ENCODE peak calls at places on chromosome X, in ten cellular contexts. One of them, this sample, is unnamed.
A peak's percentile ranks its signal among the peaks of the same experiment; 100 is the strongest.

GRCh38 chrX:129600981-129601424 is 53.8 kb downstream of the APLN start:
- DNase-seq in GM12878: no peak
- DNase-seq in sigmoid colon: no peak
- DNase-seq in A549: peak; percentile 30
- DNase-seq in H1: no peak
- DNase-seq in stomach: no peak
- DNase-seq in ovary: peak; percentile 33
- DNase-seq in transverse colon: no peak
- DNase-seq in tibial nerve: no peak
- DNase-seq in esophagus muscularis mucosa: no peak
- DNase-seq in this sample: no peak

GRCh38 chrX:107731831-107732502 is 43.6 kb downstream of the TSC22D3 start:
- DNase-seq in stomach: peak; percentile 95
- DNase-seq in esophagus muscularis mucosa: peak; percentile 95
- DNase-seq in A549: peak; percentile 33
- DNase-seq in transverse colon: peak; percentile 80
- DNase-seq in tibial nerve: peak; percentile 74
- DNase-seq in sigmoid colon: peak; percentile 97
- DNase-seq in GM12878: no peak
- DNase-seq in ovary: peak; percentile 94
- DNase-seq in H1: no peak
- DNase-seq in this sample: peak; percentile 85

GRCh38 chrX:72121381-72121780 is 10.3 kb downstream of the RTL5 start:
- DNase-seq in H1: no peak
- DNase-seq in ovary: peak; percentile 57
- DNase-seq in A549: no peak
- DNase-seq in transverse colon: peak; percentile 42
- DNase-seq in esophagus muscularis mucosa: no peak
- DNase-seq in tibial nerve: peak; percentile 69
- DNase-seq in stomach: peak; percentile 49
- DNase-seq in GM12878: no peak
- DNase-seq in sigmoid colon: peak; percentile 87
- DNase-seq in this sample: no peak

GRCh38 chrX:9682456-9682855 is 83.2 kb downstream of the GPR143 start:
- DNase-seq in A549: no peak
- DNase-seq in esophagus muscularis mucosa: no peak
- DNase-seq in tibial nerve: peak; percentile 5
- DNase-seq in ovary: peak; percentile 23
- DNase-seq in H1: no peak
- DNase-seq in stomach: no peak
- DNase-seq in transverse colon: peak; percentile 16
- DNase-seq in sigmoid colon: no peak
- DNase-seq in GM12878: no peak
- DNase-seq in this sample: no peak

GRCh38 chrX:154546354-154547244 is at the start of gene G6PD:
- DNase-seq in GM12878: no peak
- DNase-seq in tibial nerve: peak; percentile 43
- DNase-seq in sigmoid colon: no peak
- DNase-seq in stomach: peak; percentile 80
- DNase-seq in A549: peak; percentile 65
- DNase-seq in esophagus muscularis mucosa: no peak
- DNase-seq in H1: no peak
- DNase-seq in transverse colon: peak; percentile 83
- DNase-seq in ovary: peak; percentile 75
- DNase-seq in this sample: no peak

GRCh38 chrX:105424729-105425128 is 204.2 kb upstream of the TEX13A start:
- DNase-seq in esophagus muscularis mucosa: no peak
- DNase-seq in GM12878: no peak
- DNase-seq in ovary: no peak
- DNase-seq in transverse colon: no peak
- DNase-seq in H1: no peak
- DNase-seq in stomach: no peak
- DNase-seq in A549: no peak
- DNase-seq in tibial nerve: no peak
- DNase-seq in sigmoid colon: no peak
- DNase-seq in this sample: no peak

GRCh38 chrX:21978346-21978745 is 37.8 kb downstream of the SMS start:
- DNase-seq in esophagus muscularis mucosa: no peak
- DNase-seq in transverse colon: no peak
- DNase-seq in stomach: no peak
- DNase-seq in A549: no peak
- DNase-seq in tibial nerve: no peak
- DNase-seq in ovary: no peak
- DNase-seq in H1: no peak
- DNase-seq in GM12878: no peak
- DNase-seq in sigmoid colon: no peak
- DNase-seq in this sample: no peak

GRCh38 chrX:45668686-45669443 is 468.2 kb upstream of the DIPK2B start:
- DNase-seq in A549: no peak
- DNase-seq in esophagus muscularis mucosa: no peak
- DNase-seq in transverse colon: no peak
- DNase-seq in H1: no peak
- DNase-seq in ovary: no peak
- DNase-seq in sigmoid colon: no peak
- DNase-seq in stomach: no peak
- DNase-seq in GM12878: no peak
- DNase-seq in tibial nerve: no peak
- DNase-seq in this sample: no peak

GRCh38 chrX:136872091-136872700 is 8.3 kb downstream of the RBMX start:
- DNase-seq in sigmoid colon: no peak
- DNase-seq in H1: no peak
- DNase-seq in GM12878: no peak
- DNase-seq in stomach: no peak
- DNase-seq in transverse colon: no peak
- DNase-seq in esophagus muscularis mucosa: no peak
- DNase-seq in tibial nerve: no peak
- DNase-seq in A549: no peak
- DNase-seq in ovary: no peak
- DNase-seq in this sample: no peak

GRCh38 chrX:86104526-86104925 is 43.7 kb upstream of the DACH2 start:
- DNase-seq in ovary: no peak
- DNase-seq in GM12878: no peak
- DNase-seq in A549: no peak
- DNase-seq in tibial nerve: no peak
- DNase-seq in esophagus muscularis mucosa: no peak
- DNase-seq in sigmoid colon: no peak
- DNase-seq in H1: no peak
- DNase-seq in transverse colon: no peak
- DNase-seq in stomach: no peak
- DNase-seq in this sample: no peak

GRCh38 chrX:46788902-46789301 is 30.0 kb upstream of the SLC9A7 start:
- DNase-seq in GM12878: no peak
- DNase-seq in A549: no peak
- DNase-seq in transverse colon: no peak
- DNase-seq in stomach: no peak
- DNase-seq in esophagus muscularis mucosa: no peak
- DNase-seq in tibial nerve: no peak
- DNase-seq in H1: no peak
- DNase-seq in sigmoid colon: no peak
- DNase-seq in ovary: no peak
- DNase-seq in this sample: no peak

GRCh38 chrX:152892999-152893605 is 4.8 kb upstream of the ZNF185 start:
- DNase-seq in H1: no peak
- DNase-seq in A549: no peak
- DNase-seq in tibial nerve: no peak
- DNase-seq in GM12878: no peak
- DNase-seq in stomach: no peak
- DNase-seq in ovary: no peak
- DNase-seq in sigmoid colon: peak; percentile 41
- DNase-seq in esophagus muscularis mucosa: no peak
- DNase-seq in transverse colon: no peak
- DNase-seq in this sample: no peak

GRCh38 chrX:103513067-103513466 is 6.2 kb downstream of the RAB40A start:
- DNase-seq in transverse colon: no peak
- DNase-seq in esophagus muscularis mucosa: no peak
- DNase-seq in stomach: no peak
- DNase-seq in A549: no peak
- DNase-seq in sigmoid colon: no peak
- DNase-seq in tibial nerve: no peak
- DNase-seq in H1: no peak
- DNase-seq in GM12878: no peak
- DNase-seq in ovary: no peak
- DNase-seq in this sample: no peak

GRCh38 chrX:85611926-85612325 is 232.5 kb upstream of the POF1B start:
- DNase-seq in tibial nerve: no peak
- DNase-seq in H1: no peak
- DNase-seq in sigmoid colon: no peak
- DNase-seq in transverse colon: no peak
- DNase-seq in stomach: no peak
- DNase-seq in GM12878: no peak
- DNase-seq in esophagus muscularis mucosa: no peak
- DNase-seq in A549: peak; percentile 2
- DNase-seq in ovary: no peak
- DNase-seq in this sample: no peak

GRCh38 chrX:47191806-47192401 is 1.7 kb upstream of the UBA1 start:
- DNase-seq in GM12878: no peak
- DNase-seq in A549: no peak
- DNase-seq in ovary: no peak
- DNase-seq in H1: no peak
- DNase-seq in stomach: no peak
- DNase-seq in sigmoid colon: no peak
- DNase-seq in transverse colon: no peak
- DNase-seq in esophagus muscularis mucosa: no peak
- DNase-seq in tibial nerve: no peak
- DNase-seq in this sample: no peak

GRCh38 chrX:150370589-150371312 is 7.6 kb downstream of the MAMLD1 start:
- DNase-seq in A549: no peak
- DNase-seq in ovary: no peak
- DNase-seq in esophagus muscularis mucosa: no peak
- DNase-seq in transverse colon: no peak
- DNase-seq in GM12878: no peak
- DNase-seq in stomach: no peak
- DNase-seq in tibial nerve: no peak
- DNase-seq in sigmoid colon: no peak
- DNase-seq in H1: no peak
- DNase-seq in this sample: no peak

GRCh38 chrX:9147631-9148189 is 113.8 kb upstream of the FAM9B start:
- DNase-seq in esophagus muscularis mucosa: no peak
- DNase-seq in tibial nerve: no peak
- DNase-seq in GM12878: no peak
- DNase-seq in sigmoid colon: no peak
- DNase-seq in stomach: no peak
- DNase-seq in transverse colon: no peak
- DNase-seq in ovary: no peak
- DNase-seq in A549: no peak
- DNase-seq in H1: peak; percentile 61
- DNase-seq in this sample: no peak

GRCh38 chrX:118727686-118728339 is 407 bp downstream of the IL13RA1 start:
- DNase-seq in transverse colon: peak; percentile 46
- DNase-seq in A549: no peak
- DNase-seq in ovary: peak; percentile 39
- DNase-seq in stomach: peak; percentile 43
- DNase-seq in GM12878: no peak
- DNase-seq in sigmoid colon: no peak
- DNase-seq in H1: no peak
- DNase-seq in esophagus muscularis mucosa: no peak
- DNase-seq in tibial nerve: no peak
- DNase-seq in this sample: peak; percentile 73

GRCh38 chrX:153059191-153060094 is 3.2 kb downstream of the PNMA3 start:
- DNase-seq in sigmoid colon: no peak
- DNase-seq in A549: no peak
- DNase-seq in tibial nerve: no peak
- DNase-seq in GM12878: no peak
- DNase-seq in ovary: no peak
- DNase-seq in stomach: no peak
- DNase-seq in H1: no peak
- DNase-seq in transverse colon: no peak
- DNase-seq in esophagus muscularis mucosa: no peak
- DNase-seq in this sample: no peak

GRCh38 chrX:101051549-101052302 is at the start of gene TRMT2B:
- DNase-seq in ovary: peak; percentile 79
- DNase-seq in transverse colon: peak; percentile 87
- DNase-seq in H1: peak; percentile 36
- DNase-seq in stomach: peak; percentile 80
- DNase-seq in tibial nerve: peak; percentile 63
- DNase-seq in GM12878: peak; percentile 44
- DNase-seq in sigmoid colon: peak; percentile 95
- DNase-seq in esophagus muscularis mucosa: peak; percentile 95
- DNase-seq in A549: peak; percentile 84
- DNase-seq in this sample: peak; percentile 87
- TF ChIP-seq POLR2A in ovary: no peak
- TF ChIP-seq POLR2A in transverse colon: peak; percentile 64
- TF ChIP-seq POLR2A in H1: peak; percentile 71
- TF ChIP-seq POLR2A in stomach: no peak
- TF ChIP-seq POLR2A in tibial nerve: no peak
- TF ChIP-seq POLR2A in GM12878: peak; percentile 79
- TF ChIP-seq POLR2A in sigmoid colon: peak; percentile 21
- TF ChIP-seq POLR2A in esophagus muscularis mucosa: no peak
- TF ChIP-seq POLR2A in A549: peak; percentile 41
- TF ChIP-seq POLR2A in this sample: no peak

GRCh38 chrX:53445977-53446376 is 11.8 kb upstream of the HSD17B10 start:
- DNase-seq in esophagus muscularis mucosa: no peak
- DNase-seq in GM12878: no peak
- DNase-seq in ovary: no peak
- DNase-seq in transverse colon: peak; percentile 43
- DNase-seq in A549: peak; percentile 28
- DNase-seq in stomach: peak; percentile 44
- DNase-seq in sigmoid colon: no peak
- DNase-seq in tibial nerve: no peak
- DNase-seq in H1: no peak
- DNase-seq in this sample: no peak
- TF ChIP-seq EP300 in esophagus muscularis mucosa: no peak
- TF ChIP-seq EP300 in GM12878: no peak
- TF ChIP-seq EP300 in ovary: no peak
- TF ChIP-seq EP300 in transverse colon: no peak
- TF ChIP-seq EP300 in A549: no peak
- TF ChIP-seq EP300 in stomach: no peak
- TF ChIP-seq EP300 in sigmoid colon: no peak
- TF ChIP-seq EP300 in tibial nerve: no peak
- TF ChIP-seq EP300 in H1: no peak
- TF ChIP-seq EP300 in this sample: no peak

GRCh38 chrX:69615779-69616519 is at the start of gene EDA:
- DNase-seq in GM12878: no peak
- DNase-seq in ovary: peak; percentile 85
- DNase-seq in esophagus muscularis mucosa: peak; percentile 92
- DNase-seq in H1: peak; percentile 57
- DNase-seq in transverse colon: peak; percentile 87
- DNase-seq in stomach: peak; percentile 85
- DNase-seq in A549: peak; percentile 49
- DNase-seq in sigmoid colon: peak; percentile 92
- DNase-seq in tibial nerve: peak; percentile 38
- DNase-seq in this sample: peak; percentile 84
- H3K4me3 ChIP-seq in GM12878: no peak within 1 kb of the TSS
- H3K4me3 ChIP-seq in ovary: peak within 1 kb of the TSS; percentile 50
- H3K4me3 ChIP-seq in esophagus muscularis mucosa: peak within 1 kb of the TSS; percentile 63
- H3K4me3 ChIP-seq in H1: peak within 1 kb of the TSS; percentile 67
- H3K4me3 ChIP-seq in transverse colon: peak within 1 kb of the TSS; percentile 41
- H3K4me3 ChIP-seq in stomach: peak within 1 kb of the TSS; percentile 69
- H3K4me3 ChIP-seq in A549: peak within 1 kb of the TSS; percentile 56
- H3K4me3 ChIP-seq in sigmoid colon: peak within 1 kb of the TSS; percentile 64
- H3K4me3 ChIP-seq in tibial nerve: peak within 1 kb of the TSS; percentile 46
- H3K4me3 ChIP-seq in this sample: peak within 1 kb of the TSS; percentile 68

DNA sequence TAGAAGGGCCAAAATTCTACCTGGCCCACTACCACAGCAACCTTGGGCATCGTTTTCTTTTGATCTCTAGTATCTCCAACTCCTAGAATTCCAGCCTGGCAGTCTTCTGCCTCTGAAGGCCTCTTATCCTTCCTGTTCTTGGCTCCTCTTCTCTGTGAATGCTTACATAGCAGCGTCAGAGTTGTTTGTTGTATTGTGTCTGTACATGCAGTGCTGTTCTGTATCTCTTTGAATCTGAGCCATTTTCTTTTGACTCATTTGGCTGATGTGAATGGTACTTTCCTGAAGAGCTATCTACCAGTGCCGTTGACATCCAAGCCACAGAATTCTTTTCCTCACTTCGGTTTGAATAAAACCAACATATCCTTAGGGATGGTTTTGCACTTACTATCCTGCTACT is 79.2 kb downstream of the TMEM164 start:
- DNase-seq in transverse colon: no peak
- DNase-seq in A549: no peak
- DNase-seq in tibial nerve: no peak
- DNase-seq in esophagus muscularis mucosa: no peak
- DNase-seq in ovary: peak; percentile 39
- DNase-seq in sigmoid colon: no peak
- DNase-seq in GM12878: no peak
- DNase-seq in H1: no peak
- DNase-seq in stomach: no peak
- DNase-seq in this sample: no peak
- TF ChIP-seq POLR2A in transverse colon: no peak
- TF ChIP-seq POLR2A in A549: no peak
- TF ChIP-seq POLR2A in tibial nerve: no peak
- TF ChIP-seq POLR2A in esophagus muscularis mucosa: no peak
- TF ChIP-seq POLR2A in ovary: no peak
- TF ChIP-seq POLR2A in sigmoid colon: no peak
- TF ChIP-seq POLR2A in GM12878: no peak
- TF ChIP-seq POLR2A in H1: no peak
- TF ChIP-seq POLR2A in stomach: no peak
- TF ChIP-seq POLR2A in this sample: no peak

This sample was measured in suprapubic skin.